ENCODE peak calls at places on chromosomes 3 and 15, in eight cellular contexts. One of them, this sample, is unnamed.

GRCh38 chr3:106683931-106684330 is 693.3 kb upstream of the CCDC54 start:
- DNase-seq in cardiac fibroblast: no peak
- DNase-seq in Peyer's patch: no peak
- DNase-seq in dorsolateral prefrontal cortex: no peak
- DNase-seq in foreskin fibroblast: no peak
- DNase-seq in PC-3: peak; percentile 19
- DNase-seq in skeletal muscle cell: no peak
- DNase-seq in neuronal stem cell: no peak
- DNase-seq in this sample: peak; percentile 10

GRCh38 chr3:27722957-27723802 is 1.1 kb upstream of the EOMES start:
- DNase-seq in cardiac fibroblast: no peak
- DNase-seq in Peyer's patch: no peak
- DNase-seq in dorsolateral prefrontal cortex: no peak
- DNase-seq in foreskin fibroblast: peak; percentile 37
- DNase-seq in PC-3: no peak
- DNase-seq in skeletal muscle cell: no peak
- DNase-seq in neuronal stem cell: no peak
- DNase-seq in this sample: no peak

GRCh38 chr3:132682201-132682600 is 22.1 kb downstream of the UBA5 start:
- DNase-seq in cardiac fibroblast: no peak
- DNase-seq in Peyer's patch: no peak
- DNase-seq in dorsolateral prefrontal cortex: no peak
- DNase-seq in foreskin fibroblast: peak; percentile 41
- DNase-seq in PC-3: no peak
- DNase-seq in skeletal muscle cell: no peak
- DNase-seq in neuronal stem cell: no peak
- DNase-seq in this sample: no peak

GRCh38 chr3:188649521-188649920 is 495.6 kb downstream of the LPP start:
- DNase-seq in cardiac fibroblast: no peak
- DNase-seq in Peyer's patch: no peak
- DNase-seq in dorsolateral prefrontal cortex: no peak
- DNase-seq in foreskin fibroblast: peak; percentile 41
- DNase-seq in PC-3: no peak
- DNase-seq in skeletal muscle cell: no peak
- DNase-seq in neuronal stem cell: no peak
- DNase-seq in this sample: no peak

GRCh38 chr15:101276501-101277037 is 716 bp downstream of the SELENOS start:
- DNase-seq in cardiac fibroblast: peak; percentile 52
- DNase-seq in Peyer's patch: no peak
- DNase-seq in dorsolateral prefrontal cortex: no peak
- DNase-seq in foreskin fibroblast: peak; percentile 51
- DNase-seq in PC-3: peak; percentile 37
- DNase-seq in skeletal muscle cell: no peak
- DNase-seq in neuronal stem cell: no peak
- DNase-seq in this sample: peak; percentile 30

GRCh38 chr3:132637590-132637989 is 22.0 kb downstream of the ACAD11 start:
- DNase-seq in cardiac fibroblast: peak; percentile 43
- DNase-seq in Peyer's patch: no peak
- DNase-seq in dorsolateral prefrontal cortex: no peak
- DNase-seq in foreskin fibroblast: peak; percentile 55
- DNase-seq in PC-3: peak; percentile 51
- DNase-seq in skeletal muscle cell: no peak
- DNase-seq in neuronal stem cell: no peak
- DNase-seq in this sample: peak; percentile 39

GRCh38 chr15:58063612-58064011 is 1.9 kb downstream of the ALDH1A2 start:
- DNase-seq in cardiac fibroblast: no peak
- DNase-seq in Peyer's patch: no peak
- DNase-seq in dorsolateral prefrontal cortex: no peak
- DNase-seq in foreskin fibroblast: no peak
- DNase-seq in PC-3: no peak
- DNase-seq in skeletal muscle cell: no peak
- DNase-seq in neuronal stem cell: no peak
- DNase-seq in this sample: no peak

GRCh38 chr3:58521002-58521670 is 15.9 kb downstream of the ACOX2 start:
- DNase-seq in cardiac fibroblast: peak; percentile 14
- DNase-seq in Peyer's patch: no peak
- DNase-seq in dorsolateral prefrontal cortex: no peak
- DNase-seq in foreskin fibroblast: no peak
- DNase-seq in PC-3: no peak
- DNase-seq in skeletal muscle cell: no peak
- DNase-seq in neuronal stem cell: no peak
- DNase-seq in this sample: no peak

GRCh38 chr3:48982686-48983085 is 7.4 kb upstream of the P4HTM start:
- DNase-seq in cardiac fibroblast: no peak
- DNase-seq in Peyer's patch: no peak
- DNase-seq in dorsolateral prefrontal cortex: no peak
- DNase-seq in foreskin fibroblast: no peak
- DNase-seq in PC-3: no peak
- DNase-seq in skeletal muscle cell: no peak
- DNase-seq in neuronal stem cell: no peak
- DNase-seq in this sample: no peak

GRCh38 chr3:15794842-15795562 is 2.8 kb downstream of the ANKRD28 start:
- DNase-seq in cardiac fibroblast: peak; percentile 59
- DNase-seq in Peyer's patch: no peak
- DNase-seq in dorsolateral prefrontal cortex: no peak
- DNase-seq in foreskin fibroblast: no peak
- DNase-seq in PC-3: no peak
- DNase-seq in skeletal muscle cell: no peak
- DNase-seq in neuronal stem cell: no peak
- DNase-seq in this sample: no peak
- H3K4me3 ChIP-seq in cardiac fibroblast: peak overlapping the region; percentile 66
- H3K4me3 ChIP-seq in Peyer's patch: peak overlapping the region; percentile 11
- H3K4me3 ChIP-seq in dorsolateral prefrontal cortex: peak overlapping the region; percentile 59
- H3K4me3 ChIP-seq in foreskin fibroblast: peak overlapping the region; percentile 76
- H3K4me3 ChIP-seq in PC-3: peak overlapping the region; percentile 68
- H3K4me3 ChIP-seq in skeletal muscle cell: peak overlapping the region; percentile 66
- H3K4me3 ChIP-seq in neuronal stem cell: no peak overlapping the region
- H3K4me3 ChIP-seq in this sample: peak overlapping the region; percentile 81

DNA sequence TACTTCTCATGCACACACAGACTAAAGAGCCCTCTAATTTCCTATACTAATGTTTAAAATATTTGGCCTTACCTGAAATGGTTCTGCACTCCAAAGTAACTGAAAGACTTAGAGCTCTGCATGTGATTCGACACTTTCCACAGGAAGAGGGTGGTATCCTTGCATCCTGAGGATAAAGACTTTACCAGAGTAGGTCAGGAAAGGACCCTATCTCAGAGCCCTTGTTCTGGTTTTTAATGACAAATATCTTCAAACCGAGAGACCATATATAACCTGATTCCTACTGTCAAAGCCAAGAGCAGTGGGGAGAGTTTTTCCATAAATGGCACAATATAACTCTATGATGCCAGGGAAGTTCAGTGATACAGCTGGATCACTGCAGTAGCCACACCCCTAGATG is at the start of gene GP5:
- DNase-seq in cardiac fibroblast: no peak
- DNase-seq in Peyer's patch: no peak
- DNase-seq in dorsolateral prefrontal cortex: no peak
- DNase-seq in foreskin fibroblast: no peak
- DNase-seq in PC-3: no peak
- DNase-seq in skeletal muscle cell: no peak
- DNase-seq in neuronal stem cell: no peak
- DNase-seq in this sample: no peak
- H3K4me3 ChIP-seq in cardiac fibroblast: peak within 1 kb of the TSS; percentile 21
- H3K4me3 ChIP-seq in Peyer's patch: no peak within 1 kb of the TSS
- H3K4me3 ChIP-seq in dorsolateral prefrontal cortex: peak within 1 kb of the TSS; percentile 43
- H3K4me3 ChIP-seq in foreskin fibroblast: no peak within 1 kb of the TSS
- H3K4me3 ChIP-seq in PC-3: no peak within 1 kb of the TSS
- H3K4me3 ChIP-seq in skeletal muscle cell: peak within 1 kb of the TSS; percentile 33
- H3K4me3 ChIP-seq in neuronal stem cell: no peak within 1 kb of the TSS
- H3K4me3 ChIP-seq in this sample: no peak within 1 kb of the TSS

GRCh38 chr3:11846281-11847034 is at the start of gene TAMM41:
- DNase-seq in cardiac fibroblast: peak; percentile 90
- DNase-seq in Peyer's patch: peak; percentile 90
- DNase-seq in dorsolateral prefrontal cortex: peak; percentile 92
- DNase-seq in foreskin fibroblast: peak; percentile 97
- DNase-seq in PC-3: peak; percentile 93
- DNase-seq in skeletal muscle cell: peak; percentile 71
- DNase-seq in neuronal stem cell: peak; percentile 65
- DNase-seq in this sample: peak; percentile 89

GRCh38 chr3:11853450-11853849 is 6.8 kb upstream of the TAMM41 start:
- DNase-seq in cardiac fibroblast: no peak
- DNase-seq in Peyer's patch: no peak
- DNase-seq in dorsolateral prefrontal cortex: no peak
- DNase-seq in foreskin fibroblast: no peak
- DNase-seq in PC-3: no peak
- DNase-seq in skeletal muscle cell: no peak
- DNase-seq in neuronal stem cell: no peak
- DNase-seq in this sample: no peak

GRCh38 chr3:11847607-11848006 is 922 bp upstream of the TAMM41 start:
- DNase-seq in cardiac fibroblast: no peak
- DNase-seq in Peyer's patch: no peak
- DNase-seq in dorsolateral prefrontal cortex: no peak
- DNase-seq in foreskin fibroblast: no peak
- DNase-seq in PC-3: peak; percentile 37
- DNase-seq in skeletal muscle cell: no peak
- DNase-seq in neuronal stem cell: no peak
- DNase-seq in this sample: no peak

GRCh38 chr3:11847035-11847394 is 330 bp upstream of the TAMM41 start:
- DNase-seq in cardiac fibroblast: no peak
- DNase-seq in Peyer's patch: no peak
- DNase-seq in dorsolateral prefrontal cortex: no peak
- DNase-seq in foreskin fibroblast: no peak
- DNase-seq in PC-3: no peak
- DNase-seq in skeletal muscle cell: no peak
- DNase-seq in neuronal stem cell: no peak
- DNase-seq in this sample: no peak

DNA sequence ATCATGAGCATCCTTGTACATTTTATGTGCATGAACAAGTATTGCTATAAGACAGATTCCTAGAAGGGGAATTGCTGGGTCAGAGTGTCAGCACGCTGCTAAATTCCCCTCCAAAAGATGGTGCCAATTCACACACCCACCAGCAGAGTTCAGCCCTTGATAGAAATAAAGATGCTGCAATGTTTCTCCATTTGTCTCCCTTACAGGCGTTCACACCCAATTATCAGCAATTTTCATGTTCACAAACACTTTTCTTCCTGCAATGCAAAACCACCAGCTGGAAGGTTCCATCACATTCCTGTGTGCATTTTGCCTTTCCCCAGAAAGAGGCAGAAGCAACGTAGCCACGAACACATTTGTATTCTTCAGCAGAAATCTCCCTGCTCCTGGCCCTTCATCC is 3.3 kb upstream of the TAMM41 start:
- DNase-seq in cardiac fibroblast: no peak
- DNase-seq in Peyer's patch: no peak
- DNase-seq in dorsolateral prefrontal cortex: no peak
- DNase-seq in foreskin fibroblast: no peak
- DNase-seq in PC-3: no peak
- DNase-seq in skeletal muscle cell: no peak
- DNase-seq in neuronal stem cell: no peak
- DNase-seq in this sample: no peak
- H3K4me3 ChIP-seq in cardiac fibroblast: no peak overlapping the region
- H3K4me3 ChIP-seq in Peyer's patch: no peak overlapping the region
- H3K4me3 ChIP-seq in dorsolateral prefrontal cortex: no peak overlapping the region
- H3K4me3 ChIP-seq in foreskin fibroblast: no peak overlapping the region
- H3K4me3 ChIP-seq in PC-3: no peak overlapping the region
- H3K4me3 ChIP-seq in skeletal muscle cell: no peak overlapping the region
- H3K4me3 ChIP-seq in neuronal stem cell: no peak overlapping the region
- H3K4me3 ChIP-seq in this sample: no peak overlapping the region

DNA sequence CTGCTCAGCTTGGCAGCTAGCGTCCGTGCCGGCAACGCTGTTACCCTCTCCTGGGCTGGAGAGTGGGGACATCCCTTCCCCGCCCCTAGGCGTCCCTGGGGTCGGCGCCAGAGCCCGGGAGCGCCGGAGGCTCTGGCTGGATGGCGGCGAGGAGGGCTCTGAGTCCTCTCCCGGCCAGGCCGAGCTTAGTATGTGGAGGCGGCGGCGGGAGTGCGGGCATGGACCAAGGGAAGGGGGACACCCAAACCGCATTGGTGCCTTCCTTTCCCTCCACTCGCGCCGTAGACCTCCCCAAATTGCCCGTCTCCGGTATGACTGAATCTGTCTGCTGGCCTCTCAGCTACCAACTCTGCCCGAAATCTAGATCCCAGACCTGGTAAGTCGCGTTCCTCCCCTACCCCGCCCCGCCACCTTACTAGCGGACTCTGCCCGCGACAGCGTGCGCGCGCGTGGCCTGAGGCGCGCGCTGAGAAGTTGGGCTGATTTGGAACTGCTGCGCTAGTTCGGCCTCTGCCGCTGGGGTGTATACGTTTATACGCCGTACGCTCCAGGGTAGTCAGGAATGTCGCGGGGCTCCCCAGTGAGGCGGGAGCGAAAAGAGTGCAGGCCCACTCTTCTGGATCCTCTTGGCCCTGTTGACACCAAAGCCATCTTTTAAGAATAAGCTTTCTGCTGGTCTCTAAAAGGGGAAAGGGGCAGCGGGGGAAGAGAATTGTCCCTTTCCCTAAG is 12.2 kb downstream of the ZIC1 start:
- DNase-seq in cardiac fibroblast: no peak
- DNase-seq in Peyer's patch: no peak
- DNase-seq in dorsolateral prefrontal cortex: no peak
- DNase-seq in foreskin fibroblast: no peak
- DNase-seq in PC-3: no peak
- DNase-seq in skeletal muscle cell: no peak
- DNase-seq in neuronal stem cell: peak; percentile 55
- DNase-seq in this sample: no peak
- H3K4me3 ChIP-seq in cardiac fibroblast: no peak overlapping the region
- H3K4me3 ChIP-seq in Peyer's patch: no peak overlapping the region
- H3K4me3 ChIP-seq in dorsolateral prefrontal cortex: peak overlapping the region; percentile 63
- H3K4me3 ChIP-seq in foreskin fibroblast: peak overlapping the region; percentile 41
- H3K4me3 ChIP-seq in PC-3: no peak overlapping the region
- H3K4me3 ChIP-seq in skeletal muscle cell: peak overlapping the region; percentile 29
- H3K4me3 ChIP-seq in neuronal stem cell: peak overlapping the region; percentile 74
- H3K4me3 ChIP-seq in this sample: no peak overlapping the region

DNA sequence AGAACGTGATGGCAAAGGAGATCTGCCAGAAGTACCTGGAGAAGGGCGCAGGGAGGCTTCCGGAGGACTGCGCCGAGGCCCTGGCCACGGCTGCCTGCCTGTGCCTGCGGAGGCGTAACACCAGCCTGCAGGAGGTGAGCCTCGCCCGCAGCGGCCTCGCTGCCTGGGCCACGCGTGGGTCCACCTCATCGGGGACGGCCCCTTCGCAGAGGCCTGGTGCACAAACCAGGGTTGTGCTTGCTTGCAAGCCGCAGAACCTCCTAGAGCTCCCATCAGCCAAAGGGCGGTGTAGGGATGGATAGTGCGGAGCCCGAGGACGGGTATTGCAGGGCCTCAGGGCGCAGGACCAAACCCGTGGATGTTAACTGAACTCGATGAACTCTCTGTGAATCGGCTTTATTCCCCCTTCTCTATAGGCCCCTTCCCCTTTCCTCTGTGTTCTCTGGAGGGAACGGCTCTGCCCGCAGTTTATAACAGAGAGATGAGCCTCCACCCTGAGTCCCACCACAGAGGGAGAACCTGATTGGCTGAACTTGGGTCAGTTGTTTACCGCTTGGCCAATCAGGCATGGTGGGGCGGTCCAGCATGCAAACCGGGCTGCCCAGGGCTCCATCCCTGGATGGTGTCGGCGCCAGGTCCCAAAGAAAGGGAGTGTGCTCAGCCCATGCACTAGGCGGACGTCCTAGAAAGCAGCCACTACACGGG is 13.6 kb upstream of the TATDN2 start:
- DNase-seq in cardiac fibroblast: no peak
- DNase-seq in Peyer's patch: no peak
- DNase-seq in dorsolateral prefrontal cortex: no peak
- DNase-seq in foreskin fibroblast: no peak
- DNase-seq in PC-3: no peak
- DNase-seq in skeletal muscle cell: no peak
- DNase-seq in neuronal stem cell: no peak
- DNase-seq in this sample: no peak
- H3K4me3 ChIP-seq in cardiac fibroblast: no peak overlapping the region
- H3K4me3 ChIP-seq in Peyer's patch: no peak overlapping the region
- H3K4me3 ChIP-seq in dorsolateral prefrontal cortex: no peak overlapping the region
- H3K4me3 ChIP-seq in foreskin fibroblast: no peak overlapping the region
- H3K4me3 ChIP-seq in PC-3: no peak overlapping the region
- H3K4me3 ChIP-seq in skeletal muscle cell: no peak overlapping the region
- H3K4me3 ChIP-seq in neuronal stem cell: no peak overlapping the region
- H3K4me3 ChIP-seq in this sample: no peak overlapping the region